ENCODE peak calls at places on chromosomes 16 and 17, in seven cellular contexts. One of them, this sample, is unnamed.

GRCh38 chr17:34579017-34579946 is at the start of gene TMEM132E:
- DNase-seq in EH: peak
- DNase-seq in pons: peak
- DNase-seq in stimulated activated CD8-positive, alpha-beta memory T cell treated with anti-CD3 and anti-CD28 coated beads, Interleukin-4, amount 100 ng/mL, for 1 hour: no peak
- DNase-seq in naive B cell: no peak
- DNase-seq in SW480: peak
- DNase-seq in activated T-helper 2 cell treated with anti-CD3 and anti-CD28 coated beads, Interferon-gamma antibody, Interleukin-2, Interleukin-4, amounts not matched to agents 10 μg/mL and 5 μg/mL and 100 μg/mL, durations not matched to agents 14 hours and 24 hours and 36 hours: no peak
- DNase-seq in this sample: peak

GRCh38 chr17:29363716-29364115 is 26.4 kb upstream of the TAOK1 start:
- DNase-seq in activated T-helper 2 cell treated with anti-CD3 and anti-CD28 coated beads, Interferon-gamma antibody, Interleukin-2, Interleukin-4, amounts not matched to agents 10 μg/mL and 5 μg/mL and 100 μg/mL, durations not matched to agents 14 hours and 24 hours and 36 hours: no peak
- DNase-seq in stimulated activated CD8-positive, alpha-beta memory T cell treated with anti-CD3 and anti-CD28 coated beads, Interleukin-4, amount 100 ng/mL, for 1 hour: no peak
- DNase-seq in naive B cell: no peak
- DNase-seq in SW480: no peak
- DNase-seq in pons: no peak
- DNase-seq in EH: no peak
- DNase-seq in this sample: no peak

GRCh38 chr16:1784977-1785845 is 2.5 kb downstream of the NUBP2 start:
- DNase-seq in stimulated activated CD8-positive, alpha-beta memory T cell treated with anti-CD3 and anti-CD28 coated beads, Interleukin-4, amount 100 ng/mL, for 1 hour: no peak
- DNase-seq in activated T-helper 2 cell treated with anti-CD3 and anti-CD28 coated beads, Interferon-gamma antibody, Interleukin-2, Interleukin-4, amounts not matched to agents 10 μg/mL and 5 μg/mL and 100 μg/mL, durations not matched to agents 14 hours and 24 hours and 36 hours: no peak
- DNase-seq in SW480: no peak
- DNase-seq in EH: no peak
- DNase-seq in naive B cell: no peak
- DNase-seq in pons: no peak
- DNase-seq in this sample: no peak

GRCh38 chr17:76115138-76115754 is 11.7 kb upstream of the EXOC7 start:
- DNase-seq in activated T-helper 2 cell treated with anti-CD3 and anti-CD28 coated beads, Interferon-gamma antibody, Interleukin-2, Interleukin-4, amounts not matched to agents 10 μg/mL and 5 μg/mL and 100 μg/mL, durations not matched to agents 14 hours and 24 hours and 36 hours: no peak
- DNase-seq in stimulated activated CD8-positive, alpha-beta memory T cell treated with anti-CD3 and anti-CD28 coated beads, Interleukin-4, amount 100 ng/mL, for 1 hour: no peak
- DNase-seq in pons: no peak
- DNase-seq in SW480: no peak
- DNase-seq in EH: no peak
- DNase-seq in naive B cell: no peak
- DNase-seq in this sample: no peak

GRCh38 chr16:48629016-48629415 is 19.0 kb upstream of the N4BP1 start:
- DNase-seq in SW480: no peak
- DNase-seq in pons: no peak
- DNase-seq in naive B cell: no peak
- DNase-seq in activated T-helper 2 cell treated with anti-CD3 and anti-CD28 coated beads, Interferon-gamma antibody, Interleukin-2, Interleukin-4, amounts not matched to agents 10 μg/mL and 5 μg/mL and 100 μg/mL, durations not matched to agents 14 hours and 24 hours and 36 hours: peak
- DNase-seq in stimulated activated CD8-positive, alpha-beta memory T cell treated with anti-CD3 and anti-CD28 coated beads, Interleukin-4, amount 100 ng/mL, for 1 hour: no peak
- DNase-seq in EH: no peak
- DNase-seq in this sample: no peak

GRCh38 chr17:349666-350065 is 2.9 kb downstream of the RPH3AL start:
- DNase-seq in activated T-helper 2 cell treated with anti-CD3 and anti-CD28 coated beads, Interferon-gamma antibody, Interleukin-2, Interleukin-4, amounts not matched to agents 10 μg/mL and 5 μg/mL and 100 μg/mL, durations not matched to agents 14 hours and 24 hours and 36 hours: no peak
- DNase-seq in SW480: no peak
- DNase-seq in stimulated activated CD8-positive, alpha-beta memory T cell treated with anti-CD3 and anti-CD28 coated beads, Interleukin-4, amount 100 ng/mL, for 1 hour: no peak
- DNase-seq in EH: no peak
- DNase-seq in pons: no peak
- DNase-seq in naive B cell: no peak
- DNase-seq in this sample: no peak

GRCh38 chr17:19306160-19307111 is 56.1 kb downstream of the B9D1 start:
- DNase-seq in SW480: peak
- DNase-seq in pons: peak
- DNase-seq in naive B cell: peak
- DNase-seq in activated T-helper 2 cell treated with anti-CD3 and anti-CD28 coated beads, Interferon-gamma antibody, Interleukin-2, Interleukin-4, amounts not matched to agents 10 μg/mL and 5 μg/mL and 100 μg/mL, durations not matched to agents 14 hours and 24 hours and 36 hours: peak
- DNase-seq in EH: no peak
- DNase-seq in stimulated activated CD8-positive, alpha-beta memory T cell treated with anti-CD3 and anti-CD28 coated beads, Interleukin-4, amount 100 ng/mL, for 1 hour: no peak
- DNase-seq in this sample: no peak

GRCh38 chr16:1188781-1189189 is 35.9 kb downstream of the CACNA1H start:
- DNase-seq in stimulated activated CD8-positive, alpha-beta memory T cell treated with anti-CD3 and anti-CD28 coated beads, Interleukin-4, amount 100 ng/mL, for 1 hour: no peak
- DNase-seq in naive B cell: peak
- DNase-seq in SW480: no peak
- DNase-seq in activated T-helper 2 cell treated with anti-CD3 and anti-CD28 coated beads, Interferon-gamma antibody, Interleukin-2, Interleukin-4, amounts not matched to agents 10 μg/mL and 5 μg/mL and 100 μg/mL, durations not matched to agents 14 hours and 24 hours and 36 hours: peak
- DNase-seq in pons: no peak
- DNase-seq in EH: peak
- DNase-seq in this sample: no peak

GRCh38 chr16:67516296-67517177 is 12.1 kb upstream of the RIPOR1 start:
- DNase-seq in stimulated activated CD8-positive, alpha-beta memory T cell treated with anti-CD3 and anti-CD28 coated beads, Interleukin-4, amount 100 ng/mL, for 1 hour: no peak
- DNase-seq in pons: no peak
- DNase-seq in activated T-helper 2 cell treated with anti-CD3 and anti-CD28 coated beads, Interferon-gamma antibody, Interleukin-2, Interleukin-4, amounts not matched to agents 10 μg/mL and 5 μg/mL and 100 μg/mL, durations not matched to agents 14 hours and 24 hours and 36 hours: no peak
- DNase-seq in EH: peak
- DNase-seq in SW480: no peak
- DNase-seq in naive B cell: no peak
- DNase-seq in this sample: no peak

GRCh38 chr16:4679854-4680636 is 13.3 kb upstream of the NUDT16L1 start:
- DNase-seq in activated T-helper 2 cell treated with anti-CD3 and anti-CD28 coated beads, Interferon-gamma antibody, Interleukin-2, Interleukin-4, amounts not matched to agents 10 μg/mL and 5 μg/mL and 100 μg/mL, durations not matched to agents 14 hours and 24 hours and 36 hours: no peak
- DNase-seq in naive B cell: no peak
- DNase-seq in EH: no peak
- DNase-seq in stimulated activated CD8-positive, alpha-beta memory T cell treated with anti-CD3 and anti-CD28 coated beads, Interleukin-4, amount 100 ng/mL, for 1 hour: no peak
- DNase-seq in pons: no peak
- DNase-seq in SW480: peak
- DNase-seq in this sample: peak

GRCh38 chr16:70331588-70332358 is 14.9 kb upstream of the DDX19A start:
- DNase-seq in naive B cell: no peak
- DNase-seq in stimulated activated CD8-positive, alpha-beta memory T cell treated with anti-CD3 and anti-CD28 coated beads, Interleukin-4, amount 100 ng/mL, for 1 hour: no peak
- DNase-seq in EH: peak
- DNase-seq in SW480: no peak
- DNase-seq in activated T-helper 2 cell treated with anti-CD3 and anti-CD28 coated beads, Interferon-gamma antibody, Interleukin-2, Interleukin-4, amounts not matched to agents 10 μg/mL and 5 μg/mL and 100 μg/mL, durations not matched to agents 14 hours and 24 hours and 36 hours: no peak
- DNase-seq in pons: no peak
- DNase-seq in this sample: no peak

GRCh38 chr17:53527473-53527872 is 295.3 kb upstream of the KIF2B start:
- DNase-seq in EH: no peak
- DNase-seq in naive B cell: no peak
- DNase-seq in stimulated activated CD8-positive, alpha-beta memory T cell treated with anti-CD3 and anti-CD28 coated beads, Interleukin-4, amount 100 ng/mL, for 1 hour: no peak
- DNase-seq in SW480: no peak
- DNase-seq in activated T-helper 2 cell treated with anti-CD3 and anti-CD28 coated beads, Interferon-gamma antibody, Interleukin-2, Interleukin-4, amounts not matched to agents 10 μg/mL and 5 μg/mL and 100 μg/mL, durations not matched to agents 14 hours and 24 hours and 36 hours: no peak
- DNase-seq in pons: no peak
- DNase-seq in this sample: no peak

GRCh38 chr17:1035546-1036170 is 38.7 kb downstream of the TIMM22 start:
- DNase-seq in EH: no peak
- DNase-seq in pons: no peak
- DNase-seq in naive B cell: no peak
- DNase-seq in SW480: no peak
- DNase-seq in stimulated activated CD8-positive, alpha-beta memory T cell treated with anti-CD3 and anti-CD28 coated beads, Interleukin-4, amount 100 ng/mL, for 1 hour: no peak
- DNase-seq in activated T-helper 2 cell treated with anti-CD3 and anti-CD28 coated beads, Interferon-gamma antibody, Interleukin-2, Interleukin-4, amounts not matched to agents 10 μg/mL and 5 μg/mL and 100 μg/mL, durations not matched to agents 14 hours and 24 hours and 36 hours: no peak
- DNase-seq in this sample: no peak

GRCh38 chr16:11251525-11252481 is 4.2 kb downstream of the SOCS1 start:
- DNase-seq in activated T-helper 2 cell treated with anti-CD3 and anti-CD28 coated beads, Interferon-gamma antibody, Interleukin-2, Interleukin-4, amounts not matched to agents 10 μg/mL and 5 μg/mL and 100 μg/mL, durations not matched to agents 14 hours and 24 hours and 36 hours: peak
- DNase-seq in naive B cell: no peak
- DNase-seq in stimulated activated CD8-positive, alpha-beta memory T cell treated with anti-CD3 and anti-CD28 coated beads, Interleukin-4, amount 100 ng/mL, for 1 hour: peak
- DNase-seq in EH: peak
- DNase-seq in pons: no peak
- DNase-seq in SW480: no peak
- DNase-seq in this sample: no peak

GRCh38 chr17:68591583-68591982 is 9.6 kb downstream of the FAM20A start:
- DNase-seq in SW480: no peak
- DNase-seq in pons: no peak
- DNase-seq in naive B cell: no peak
- DNase-seq in stimulated activated CD8-positive, alpha-beta memory T cell treated with anti-CD3 and anti-CD28 coated beads, Interleukin-4, amount 100 ng/mL, for 1 hour: no peak
- DNase-seq in EH: no peak
- DNase-seq in activated T-helper 2 cell treated with anti-CD3 and anti-CD28 coated beads, Interferon-gamma antibody, Interleukin-2, Interleukin-4, amounts not matched to agents 10 μg/mL and 5 μg/mL and 100 μg/mL, durations not matched to agents 14 hours and 24 hours and 36 hours: no peak
- DNase-seq in this sample: no peak

GRCh38 chr16:15639061-15639568 is 3.8 kb downstream of the MARF1 start:
- DNase-seq in EH: no peak
- DNase-seq in activated T-helper 2 cell treated with anti-CD3 and anti-CD28 coated beads, Interferon-gamma antibody, Interleukin-2, Interleukin-4, amounts not matched to agents 10 μg/mL and 5 μg/mL and 100 μg/mL, durations not matched to agents 14 hours and 24 hours and 36 hours: no peak
- DNase-seq in pons: peak
- DNase-seq in SW480: no peak
- DNase-seq in stimulated activated CD8-positive, alpha-beta memory T cell treated with anti-CD3 and anti-CD28 coated beads, Interleukin-4, amount 100 ng/mL, for 1 hour: no peak
- DNase-seq in naive B cell: peak
- DNase-seq in this sample: no peak

This sample was measured in lung.